ENCODE peak calls at places on chromosomes 4 and X, in seven cellular contexts. M, U, Z, E, B, N and O are unnamed samples.

GRCh38 chr4:94534401-94535312 is 82.9 kb downstream of the PDLIM5 start:
- DNase-seq in E (no peak), M (peak), Z (no peak), U (no peak), N (no peak), B (no peak), O (peak)

GRCh38 chr4:30380404-30380998 is 339.7 kb upstream of the PCDH7 start:
- DNase-seq in U (peak), Z (no peak), N (peak), B (peak), M (peak), E (peak), O (peak)

GRCh38 chrX:124504106-124504983 is 158.0 kb downstream of the SH2D1A start:
- DNase-seq in N (no peak), Z (no peak), B (no peak), E (no peak), M (no peak), U (no peak), O (peak)

GRCh38 chr4:75817901-75818300 is 84.4 kb downstream of the PPEF2 start:
- DNase-seq in U (no peak), N (no peak), Z (no peak), E (no peak), B (no peak), M (no peak), O (no peak)

GRCh38 chr4:163701915-163702314 is 207.4 kb downstream of the TMA16 start:
- DNase-seq in Z (no peak), U (no peak), B (peak), N (no peak), E (peak), M (no peak), O (peak)

GRCh38 chr4:113760094-113760851 is 1.3 kb downstream of the CAMK2D start:
- DNase-seq in M (peak), N (peak), Z (peak), E (no peak), B (peak), U (peak), O (peak)

GRCh38 chr4:5686338-5686737 is 22.0 kb downstream of the EVC2 start:
- DNase-seq in M (no peak), U (no peak), Z (no peak), E (no peak), N (no peak), B (no peak), O (no peak)

GRCh38 chrX:30065226-30065625 is 150.1 kb upstream of the MAGEB2 start:
- DNase-seq in B (no peak), U (no peak), E (peak), N (no peak), M (peak), Z (no peak), O (no peak)

GRCh38 chr4:152010680-152011079 is 249.9 kb upstream of the GATB start:
- DNase-seq in U (no peak), M (no peak), N (no peak), E (no peak), B (no peak), Z (no peak), O (no peak)

GRCh38 chr4:95363579-95363965 is 185.2 kb downstream of the UNC5C start:
- DNase-seq in M (no peak), E (no peak), Z (no peak), U (no peak), N (no peak), B (no peak), O (no peak)

GRCh38 chr4:86055898-86056297 is 304.0 kb downstream of the MAPK10 start:
- DNase-seq in E (no peak), M (no peak), U (no peak), B (no peak), N (no peak), Z (no peak), O (no peak)

GRCh38 chr4:60657802-60658201 is 542.3 kb upstream of the ADGRL3 start:
- DNase-seq in N (no peak), U (no peak), E (no peak), B (peak), M (peak), Z (no peak), O (no peak)

GRCh38 chrX:118872102-118872566 is 48.5 kb downstream of the ZCCHC12 start:
- DNase-seq in B (no peak), Z (no peak), U (no peak), N (no peak), E (no peak), M (no peak), O (peak)

GRCh38 chr4:8403173-8403753 is 37.3 kb downstream of the ACOX3 start:
- DNase-seq in N (peak), U (peak), E (peak), B (peak), M (peak), Z (peak), O (peak)

GRCh38 chr4:14771091-14771490 is 231.2 kb upstream of the CPEB2 start:
- DNase-seq in B (peak), U (no peak), N (no peak), E (no peak), Z (no peak), M (no peak), O (no peak)

GRCh38 chr4:67020079-67020807 is 525.1 kb downstream of the CENPC start:
- DNase-seq in N (no peak), U (no peak), Z (no peak), M (peak), E (no peak), B (no peak), O (no peak)

GRCh38 chrX:39249999-39250398 is 448.7 kb downstream of the MID1IP1 start:
- DNase-seq in U (no peak), B (no peak), N (no peak), E (no peak), M (no peak), Z (no peak), O (no peak)
- TF ChIP-seq CTCF in U (peak), B (no peak), N (no peak), E (no peak), M (no peak), Z (no peak), O (no peak)

GRCh38 chr4:185167205-185167604 is 24.1 kb downstream of the SLC25A4 start:
- DNase-seq in E (no peak), N (no peak), Z (no peak), B (no peak), U (no peak), M (peak), O (no peak)

GRCh38 chr4:185171373-185172071 is 28.5 kb downstream of the SLC25A4 start:
- DNase-seq in M (no peak), U (no peak), Z (no peak), B (no peak), N (no peak), E (no peak), O (no peak)

GRCh38 chr4:185165605-185166063 is 22.6 kb downstream of the SLC25A4 start:
- DNase-seq in Z (no peak), B (peak), N (no peak), M (peak), E (peak), U (no peak), O (peak)
- TF ChIP-seq CTCF in Z (no peak), B (no peak), N (no peak), M (no peak), E (no peak), U (no peak), O (no peak)

GRCh38 chrX:10398271-10398670 is 222.1 kb downstream of the MID1 start:
- DNase-seq in U (no peak), B (no peak), E (no peak), Z (no peak), M (no peak), N (no peak), O (no peak)

GRCh38 chrX:10404435-10404834 is 215.9 kb downstream of the MID1 start:
- DNase-seq in B (peak), M (peak), E (no peak), Z (no peak), U (no peak), N (no peak), O (no peak)

GRCh38 chrX:10397349-10397748 is 223.0 kb downstream of the MID1 start:
- DNase-seq in N (no peak), B (no peak), E (no peak), M (no peak), Z (no peak), U (no peak), O (no peak)

GRCh38 chrX:10399152-10399741 is 221.1 kb downstream of the MID1 start:
- DNase-seq in M (peak), U (peak), Z (no peak), N (no peak), B (peak), E (no peak), O (no peak)

GRCh38 chrX:10401239-10401638 is 219.1 kb downstream of the MID1 start:
- DNase-seq in U (no peak), B (no peak), E (no peak), Z (no peak), M (no peak), N (no peak), O (peak)
- TF ChIP-seq CTCF in U (no peak), B (peak), E (no peak), Z (no peak), M (no peak), N (no peak), O (no peak)

DNA sequence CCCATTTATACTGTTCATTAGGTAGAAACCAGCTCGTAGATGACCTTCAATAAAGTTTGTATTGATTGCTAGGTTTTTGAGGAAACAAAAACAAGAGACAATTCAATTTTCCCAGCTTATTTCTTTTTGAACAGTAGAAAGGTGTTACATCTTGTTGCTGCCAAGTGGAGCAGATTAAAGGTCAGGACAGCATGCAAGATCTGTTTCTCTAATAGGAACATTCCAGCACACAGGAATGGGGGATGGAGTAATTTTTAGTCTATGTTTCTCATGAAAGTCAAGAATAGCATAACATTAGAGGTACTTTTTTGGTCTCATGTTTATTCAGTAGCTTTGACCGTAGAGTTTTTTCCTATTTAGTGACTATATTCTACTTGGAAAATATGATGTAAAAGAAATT is 132.4 kb downstream of the IL1RAPL1 start:
- DNase-seq in B (no peak), N (no peak), M (no peak), Z (no peak), U (no peak), E (no peak), O (no peak)
- TF ChIP-seq CTCF in B (no peak), N (no peak), M (no peak), Z (no peak), U (no peak), E (no peak), O (no peak)

GRCh38 chrX:120308959-120309872 is 2.0 kb downstream of the TMEM255A start:
- DNase-seq in M (peak), Z (peak), E (peak), B (peak), N (peak), U (peak), O (peak)
- TF ChIP-seq CTCF in M (peak), Z (peak), E (peak), B (peak), N (peak), U (peak), O (peak)

GRCh38 chr4:183601381-183601780 is 57.6 kb downstream of the RWDD4 start:
- DNase-seq in E (no peak), N (no peak), Z (no peak), U (no peak), M (no peak), B (no peak), O (no peak)

GRCh38 chr4:183602444-183603102 is 56.4 kb downstream of the RWDD4 start:
- DNase-seq in Z (no peak), M (peak), E (no peak), N (no peak), B (peak), U (no peak), O (peak)

GRCh38 chr4:183599284-183599683 is 59.7 kb downstream of the RWDD4 start:
- DNase-seq in Z (no peak), M (no peak), U (no peak), N (no peak), E (no peak), B (no peak), O (no peak)

GRCh38 chr4:183599690-183600089 is 59.3 kb downstream of the RWDD4 start:
- DNase-seq in B (no peak), E (no peak), Z (no peak), M (no peak), U (no peak), N (no peak), O (peak)

DNA sequence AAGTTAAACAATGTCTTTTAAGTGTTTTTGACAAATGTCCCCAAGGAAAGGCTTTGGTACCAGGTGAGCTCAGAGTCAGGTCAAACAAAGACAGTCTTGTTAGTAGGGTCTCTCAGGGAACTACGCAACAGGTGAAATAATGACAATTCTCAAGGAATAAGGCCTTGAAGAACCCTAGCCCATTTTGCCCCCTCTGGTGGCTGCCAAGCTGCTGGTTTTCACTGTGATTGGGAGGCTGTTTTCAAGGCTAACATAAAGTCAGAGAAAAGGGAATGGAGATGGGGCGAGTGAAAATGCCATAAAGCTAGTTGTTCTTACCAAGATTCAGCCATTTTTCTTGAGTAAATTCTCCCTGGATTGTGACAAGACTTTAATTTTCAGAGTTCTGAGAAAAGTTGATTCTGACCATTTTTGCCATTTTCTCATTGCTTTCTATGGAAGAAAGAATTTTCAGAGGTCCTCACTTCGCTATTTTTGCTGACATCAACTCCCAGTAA is 58.7 kb downstream of the RWDD4 start:
- DNase-seq in B (peak), E (no peak), M (peak), U (peak), Z (no peak), N (peak), O (peak)
- TF ChIP-seq CTCF in B (peak), E (peak), M (peak), U (peak), Z (no peak), N (no peak), O (peak)

GRCh38 chr4:54165011-54165410 is 64.1 kb upstream of the PDGFRA start:
- DNase-seq in U (no peak), M (no peak), Z (no peak), N (no peak), E (no peak), B (no peak), O (no peak)

GRCh38 chr4:54167508-54167907 is 61.6 kb upstream of the PDGFRA start:
- DNase-seq in M (no peak), E (no peak), B (no peak), N (no peak), U (no peak), Z (no peak), O (no peak)

GRCh38 chr4:54169176-54169575 is 59.9 kb upstream of the PDGFRA start:
- DNase-seq in N (no peak), Z (no peak), B (no peak), U (no peak), M (peak), E (no peak), O (no peak)

GRCh38 chr4:54159543-54159942 is 59.6 kb downstream of the GSX2 start:
- DNase-seq in U (no peak), Z (no peak), N (no peak), B (no peak), M (no peak), E (no peak), O (no peak)

DNA sequence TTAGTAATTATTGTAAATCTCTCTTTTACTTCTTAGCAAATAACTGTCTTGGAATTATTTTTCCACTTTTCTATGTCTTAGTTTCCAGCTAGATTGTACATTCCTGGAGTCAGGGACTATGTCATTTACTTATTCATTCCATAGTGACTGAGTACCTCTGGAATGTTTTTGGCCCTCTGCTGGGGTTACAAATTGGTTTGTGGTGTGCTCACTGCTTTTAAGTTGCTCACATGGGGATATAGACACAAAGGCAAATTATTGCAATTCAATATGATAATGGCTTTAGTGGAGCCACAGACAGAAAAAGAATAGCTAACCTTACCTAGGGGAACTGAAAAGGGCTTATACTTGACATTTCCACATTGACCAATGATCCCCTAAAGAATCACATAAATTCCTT is 63.7 kb upstream of the PDGFRA start:
- DNase-seq in M (peak), E (peak), N (no peak), U (no peak), B (peak), Z (no peak), O (no peak)
- TF ChIP-seq CTCF in M (peak), E (no peak), N (no peak), U (no peak), B (peak), Z (no peak), O (no peak)